ENCODE peak calls at places on chromosomes 12 and 14, in seven cellular contexts. Y is Peyer's patch, G is endothelial cell of umbilical vein, P is transverse colon, S is lung, W is tibial nerve, R is fibroblast of lung. T is an unnamed sample. For H3K4me1, the result is how much of the 10 kb centered on the place peaks cover.

GRCh38 chr12:103326190-103326589 is 169.6 kb downstream of the C12orf42 start:
- DNase-seq in S (no peak), R (no peak), W (no peak), G (no peak), Y (no peak), P (no peak), T (no peak)

GRCh38 chr12:5888816-5889315 is 56.2 kb downstream of the ANO2 start:
- DNase-seq in S (no peak), G (no peak), W (no peak), Y (no peak), P (no peak), R (no peak), T (no peak)

GRCh38 chr12:55034218-55034617 is 14.4 kb downstream of the NEUROD4 start:
- DNase-seq in Y (no peak), S (no peak), G (no peak), W (no peak), R (no peak), P (no peak), T (no peak)

GRCh38 chr12:107448198-107448597 is 237.4 kb upstream of the PWP1 start:
- DNase-seq in P (peak), R (no peak), S (no peak), G (no peak), Y (no peak), W (no peak), T (no peak)

GRCh38 chr14:23661542-23661941 is 25.4 kb downstream of the DHRS2 start:
- DNase-seq in W (no peak), G (no peak), S (no peak), P (no peak), R (no peak), Y (no peak), T (peak)

GRCh38 chr14:88616697-88617096 is 53.9 kb downstream of the ZC3H14 start:
- DNase-seq in W (no peak), P (no peak), S (no peak), Y (no peak), R (no peak), G (no peak), T (no peak)

GRCh38 chr12:9741726-9742125 is 8.8 kb upstream of the CLECL1 start:
- DNase-seq in S (no peak), Y (peak), W (no peak), R (no peak), P (peak), G (no peak), T (no peak)

GRCh38 chr12:30774599-30774998 is 19.8 kb upstream of the CAPRIN2 start:
- DNase-seq in G (no peak), W (no peak), Y (no peak), P (no peak), S (no peak), R (no peak), T (no peak)

GRCh38 chr12:104154286-104154685 is 16.3 kb upstream of the NFYB start:
- DNase-seq in R (no peak), Y (no peak), G (no peak), P (no peak), W (no peak), S (no peak), T (no peak)

GRCh38 chr12:32053881-32054624 is 52.6 kb upstream of the BICD1 start:
- DNase-seq in S (no peak), G (no peak), P (no peak), R (no peak), Y (no peak), W (no peak), T (no peak)

GRCh38 chr14:48398675-48399282 is 723.4 kb upstream of the MDGA2 start:
- DNase-seq in S (no peak), G (peak), W (no peak), P (no peak), R (peak), Y (no peak), T (no peak)

GRCh38 chr14:103188691-103189480 is 65.6 kb downstream of the TNFAIP2 start:
- DNase-seq in G (peak), R (no peak), Y (no peak), S (no peak), P (peak), W (no peak), T (no peak)

GRCh38 chr14:101810897-101811620 is 49.5 kb downstream of the PPP2R5C start:
- DNase-seq in P (no peak), Y (no peak), R (peak), G (peak), W (no peak), S (no peak), T (no peak)

GRCh38 chr12:131363841-131364425 is 347.0 kb upstream of the SFSWAP start:
- DNase-seq in S (no peak), Y (no peak), R (no peak), G (no peak), W (no peak), P (no peak), T (no peak)

DNA sequence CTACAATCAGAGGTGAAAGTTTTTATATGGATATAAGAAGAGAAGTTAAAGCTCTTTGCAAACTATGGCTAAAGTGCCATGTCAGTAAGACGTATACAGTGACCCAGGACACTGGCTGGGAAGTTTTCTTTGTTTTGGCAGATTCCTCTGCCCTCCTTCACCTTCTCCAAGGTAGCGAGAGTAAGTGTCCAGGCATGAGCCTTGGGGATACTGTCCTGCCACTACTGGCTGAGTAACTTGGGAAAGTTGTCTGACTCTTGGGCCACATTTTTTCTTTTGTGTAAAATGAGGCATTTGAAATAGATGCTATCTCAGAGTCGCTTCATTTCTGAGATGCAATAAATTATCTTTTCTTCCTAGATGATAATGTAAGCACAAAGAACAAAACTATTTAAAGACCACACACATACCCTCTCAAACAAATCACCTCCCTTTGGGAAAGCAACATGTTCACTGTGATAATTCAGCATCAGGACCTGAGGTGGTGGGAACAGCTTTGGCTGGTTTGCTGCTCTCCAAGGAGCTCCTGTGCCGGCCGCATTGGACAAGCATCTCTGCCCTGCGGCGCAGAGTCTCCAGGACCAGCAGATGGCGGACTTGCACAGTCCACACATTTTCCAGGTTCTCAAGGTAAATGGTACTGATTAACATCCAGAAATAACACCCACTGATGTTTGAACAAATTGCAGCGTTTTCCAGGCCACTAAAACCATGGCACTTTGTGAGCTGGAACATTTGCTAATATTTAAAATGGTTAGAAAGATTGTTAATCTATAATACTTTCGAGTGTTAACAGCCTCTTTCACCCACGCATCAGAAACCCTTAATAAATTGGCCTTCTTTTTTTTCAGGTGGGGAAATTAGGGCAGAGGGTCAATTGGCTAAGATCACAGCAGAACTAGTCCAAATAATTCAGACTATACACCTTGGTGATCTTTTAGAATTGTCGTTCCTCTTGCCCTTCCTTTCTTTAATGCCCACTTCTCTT is 106.2 kb downstream of the PTCSC3 start:
- DNase-seq in P (peak), G (peak), W (peak), S (peak), Y (no peak), R (peak), T (peak)
- H3K27ac ChIP-seq in P (no peak), G (no peak), W (no peak), S (no peak), Y (no peak), R (no peak), T (peak)

DNA sequence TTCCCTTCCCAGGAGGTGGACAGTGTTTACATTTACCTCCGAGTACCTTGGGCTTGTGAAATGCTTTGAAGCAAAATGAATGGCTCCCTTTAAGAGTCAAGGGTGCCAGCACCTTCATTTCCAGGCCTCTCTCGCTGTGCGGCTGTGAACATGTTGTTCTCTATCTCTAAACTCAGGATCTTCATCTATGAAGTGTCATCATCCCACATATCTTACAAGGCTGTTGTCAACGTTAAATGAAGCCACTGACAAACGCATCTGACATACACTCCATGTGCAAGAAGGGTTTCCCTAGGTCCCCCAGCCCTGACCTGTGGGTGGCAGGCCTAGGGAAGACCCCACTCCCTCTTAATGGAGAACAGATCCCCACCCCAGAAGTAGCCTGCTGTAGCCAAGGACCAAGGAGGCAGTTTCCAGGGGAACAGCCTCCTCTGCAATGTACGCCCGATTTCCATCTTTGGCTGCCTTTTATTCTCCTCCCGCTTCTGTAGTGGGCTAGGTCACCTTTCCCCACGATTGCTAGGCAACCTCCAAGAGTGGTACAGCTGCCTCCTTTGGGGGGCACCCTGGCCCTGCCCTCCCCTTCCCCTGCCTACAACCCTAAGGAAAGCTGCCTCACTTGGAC is 7.6 kb downstream of the ACTN1 start:
- DNase-seq in R (no peak), G (no peak), W (no peak), P (no peak), S (no peak), Y (no peak), T (no peak)
- H3K4me1 ChIP-seq in R (half or more), G (half or more), W (under half), P (under half), S (under half), Y (under half), T (half or more)

DNA sequence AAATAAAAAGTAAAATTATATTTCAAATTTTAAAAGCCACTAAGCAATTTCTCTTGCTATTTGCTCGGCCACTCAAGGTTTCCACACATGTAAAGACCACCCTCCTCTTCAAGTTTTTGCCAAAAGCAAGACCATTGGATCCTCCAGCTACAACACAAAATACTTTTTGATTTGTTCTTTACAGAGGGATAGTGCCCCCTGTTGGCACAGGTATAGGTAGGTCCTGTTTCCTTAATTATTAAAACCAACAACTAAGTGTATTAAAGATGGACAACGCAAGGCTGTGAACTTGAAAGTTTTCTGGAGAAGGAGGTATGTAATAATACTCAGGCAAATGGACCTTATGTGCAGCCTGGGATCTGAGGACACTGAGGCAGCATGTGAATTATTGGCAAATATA is 23.8 kb downstream of the ATP6V1D start:
- DNase-seq in Y (no peak), G (peak), R (peak), P (no peak), S (no peak), W (no peak), T (no peak)
- TF ChIP-seq CTCF in Y (no peak), G (peak), R (peak), P (no peak), S (no peak), W (peak), T (peak)

GRCh38 chr14:95121911-95122696 is 35.2 kb downstream of the DICER1 start:
- DNase-seq in G (peak), R (no peak), S (no peak), Y (no peak), W (no peak), P (no peak), T (no peak)
- H3K27ac ChIP-seq in G (no peak), R (no peak), S (no peak), Y (no peak), W (no peak), P (no peak), T (no peak)

GRCh38 chr14:99256483-99256874 is 15.5 kb downstream of the BCL11B start:
- DNase-seq in S (no peak), P (no peak), R (no peak), Y (no peak), W (no peak), G (no peak), T (no peak)
- H3K4me1 ChIP-seq in S (under half), P (under half), R (under half), Y (under half), W (under half), G (under half), T (under half)

GRCh38 chr12:117188121-117188665 is 2.1 kb downstream of the FBXO21 start:
- DNase-seq in R (no peak), S (no peak), Y (no peak), G (no peak), P (no peak), W (no peak), T (no peak)

GRCh38 chr12:117189725-117190209 is 503 bp downstream of the FBXO21 start:
- DNase-seq in Y (peak), R (peak), P (peak), W (no peak), S (no peak), G (peak), T (no peak)

GRCh38 chr12:117190210-117190781 is at the start of gene FBXO21:
- DNase-seq in P (peak), G (peak), W (peak), R (peak), Y (peak), S (peak), T (peak)

GRCh38 chr12:117192057-117192456 is 1.8 kb upstream of the FBXO21 start:
- DNase-seq in P (no peak), W (no peak), S (no peak), Y (no peak), R (no peak), G (no peak), T (no peak)

GRCh38 chr12:117188961-117189724 is 1.1 kb downstream of the FBXO21 start:
- DNase-seq in S (no peak), Y (no peak), P (no peak), G (peak), W (no peak), R (peak), T (no peak)
- TF ChIP-seq CTCF in S (no peak), Y (no peak), P (no peak), G (no peak), W (no peak), R (no peak), T (peak)

GRCh38 chr14:58078068-58078467 is 73.9 kb downstream of the ARMH4 start:
- DNase-seq in W (no peak), S (no peak), G (no peak), P (no peak), Y (no peak), R (peak), T (no peak)

GRCh38 chr14:58077621-58078020 is 74.4 kb downstream of the ARMH4 start:
- DNase-seq in R (peak), P (no peak), Y (no peak), G (no peak), W (no peak), S (no peak), T (no peak)

GRCh38 chr14:58082491-58083098 is 69.4 kb downstream of the ARMH4 start:
- DNase-seq in R (peak), G (peak), P (no peak), Y (no peak), S (no peak), W (no peak), T (no peak)

GRCh38 chr14:58082011-58082410 is 70.0 kb downstream of the ARMH4 start:
- DNase-seq in W (no peak), G (no peak), Y (no peak), P (no peak), R (peak), S (no peak), T (no peak)

DNA sequence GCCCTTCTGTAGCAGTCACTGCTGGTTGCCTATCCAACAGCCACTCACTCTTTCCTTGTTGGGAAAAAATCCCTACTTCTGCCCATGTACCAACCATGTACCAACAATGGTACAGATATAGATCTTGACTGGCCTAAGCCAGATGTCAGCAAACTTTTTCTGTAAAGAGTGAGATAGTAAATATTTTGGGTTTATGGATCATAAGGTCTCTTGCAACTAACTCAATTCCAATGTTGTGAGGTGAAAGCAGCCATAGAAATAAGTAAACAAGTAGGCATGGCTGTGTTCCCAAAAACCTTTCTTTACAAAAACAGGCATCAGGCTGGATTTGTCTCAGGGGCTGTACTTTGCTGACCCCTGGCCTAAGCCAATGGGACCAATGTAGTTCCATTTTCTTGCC is 73.5 kb downstream of the ARMH4 start:
- DNase-seq in W (no peak), R (no peak), P (no peak), G (no peak), Y (no peak), S (no peak), T (no peak)
- H3K27ac ChIP-seq in W (no peak), R (peak), P (no peak), G (no peak), Y (no peak), S (no peak), T (peak)

GRCh38 chr12:47816646-47817271 is 2.9 kb downstream of the HDAC7 start:
- DNase-seq in G (peak), Y (no peak), R (no peak), W (no peak), P (no peak), S (no peak), T (no peak)
- H3K4me1 ChIP-seq in G (half or more), Y (half or more), R (half or more), W (half or more), P (half or more), S (under half), T (under half)